ENCODE peak calls at places on chromosomes 12 and 14, in four cellular contexts. C is tibial nerve, H is Calu3, M is lower lobe of right lung. D is an unnamed sample.

GRCh38 chr14:105196228-105196960 is 15.3 kb upstream of the NUDT14 start:
- DNase-seq in H (no peak), C (no peak), M (peak; percentile 64), D (no peak)

GRCh38 chr14:53192023-53192422 is 38.9 kb upstream of the DDHD1 start:
- DNase-seq in M (no peak), C (no peak), H (no peak), D (no peak)

GRCh38 chr14:66070542-66071319 is 415.4 kb upstream of the CCDC196 start:
- DNase-seq in M (no peak), H (peak; percentile 76), C (no peak), D (no peak)

GRCh38 chr12:113185180-113186032 is at the start of the genes DDX54 and RITA1:
- DNase-seq in H (peak; percentile 89), C (peak; percentile 71), M (peak; percentile 85), D (peak; percentile 94)

GRCh38 chr12:66269757-66270383 is 32.4 kb upstream of the HELB start:
- DNase-seq in C (no peak), M (no peak), H (peak; percentile 25), D (no peak)

GRCh38 chr12:61996717-61997116 is 263.5 kb upstream of the USP15 start:
- DNase-seq in C (no peak), M (no peak), H (no peak), D (no peak)

GRCh38 chr12:55938826-55939501 is 8.0 kb downstream of the DGKA start:
- DNase-seq in C (no peak), M (no peak), H (no peak), D (no peak)

GRCh38 chr12:52722680-52723079 is 19.4 kb upstream of the KRT77 start:
- DNase-seq in C (no peak), M (no peak), H (no peak), D (no peak)

GRCh38 chr14:101772770-101773169 is 11.3 kb downstream of the PPP2R5C start:
- DNase-seq in M (no peak), C (no peak), H (peak; percentile 41), D (no peak)

GRCh38 chr12:30134229-30134628 is 350.5 kb upstream of the TMTC1 start:
- DNase-seq in M (no peak), H (no peak), C (no peak), D (no peak)

GRCh38 chr12:50224026-50224692 is 57.0 kb upstream of the CERS5 start:
- DNase-seq in H (peak; percentile 62), C (no peak), M (no peak), D (no peak)

GRCh38 chr14:50957296-50957695 is 13.0 kb upstream of the PYGL start:
- DNase-seq in H (no peak), M (no peak), C (no peak), D (no peak)

GRCh38 chr14:61567838-61568571 is 127.3 kb upstream of the HIF1A start:
- DNase-seq in H (no peak), C (no peak), M (no peak), D (no peak)

GRCh38 chr12:76936562-76937185 is 57.9 kb upstream of the CSRP2 start:
- DNase-seq in H (no peak), C (no peak), M (no peak), D (no peak)

GRCh38 chr12:104930388-104931326 is 27.4 kb downstream of the SLC41A2 start:
- DNase-seq in C (no peak), H (no peak), M (no peak), D (no peak)

GRCh38 chr14:24840204-24840893 is 206.4 kb upstream of the GZMB start:
- DNase-seq in M (no peak), H (no peak), C (no peak), D (no peak)

GRCh38 chr12:64083285-64084210 is 138.5 kb downstream of the KICS2 start:
- DNase-seq in H (no peak), C (peak; percentile 64), M (peak; percentile 54), D (no peak)

GRCh38 chr12:42893802-42894201 is 304.3 kb upstream of the PRICKLE1 start:
- DNase-seq in H (no peak), M (no peak), C (no peak), D (no peak)

GRCh38 chr12:71710276-71711125 is 24.6 kb downstream of the TMEM19 start:
- DNase-seq in H (peak; percentile 66), C (no peak), M (no peak), D (no peak)

GRCh38 chr14:60862283-60862682 is 118.6 kb downstream of the TRMT5 start:
- DNase-seq in C (peak; percentile 26), H (peak; percentile 84), M (no peak), D (no peak)

GRCh38 chr12:119710374-119710773 is 42.4 kb downstream of the PRKAB1 start:
- DNase-seq in C (no peak), H (peak; percentile 79), M (peak; percentile 75), D (peak; percentile 92)

GRCh38 chr14:92122351-92122677 is 545 bp downstream of the CPSF2 start:
- DNase-seq in M (no peak), H (no peak), C (no peak), D (no peak)

GRCh38 chr14:83425138-83425537 is 1891.5 kb upstream of the SEL1L start:
- DNase-seq in H (no peak), M (no peak), C (no peak), D (no peak)

GRCh38 chr12:47730341-47730744 is 5.1 kb upstream of the ENDOU start:
- DNase-seq in C (no peak), H (no peak), M (no peak), D (no peak)

GRCh38 chr14:54567634-54568561 is 970 bp downstream of the SAMD4A start:
- DNase-seq in C (peak; percentile 17), M (peak; percentile 69), H (peak; percentile 40), D (peak; percentile 90)

GRCh38 chr14:73474952-73475351 is 15.8 kb upstream of the RIOX1 start:
- DNase-seq in H (no peak), C (no peak), M (no peak), D (no peak)

GRCh38 chr12:76288218-76288617 is 60.0 kb downstream of the BBS10 start:
- DNase-seq in H (no peak), M (no peak), C (no peak), D (no peak)

GRCh38 chr12:77010637-77011548 is 54.5 kb downstream of the E2F7 start:
- DNase-seq in M (peak; percentile 57), C (peak; percentile 53), H (peak; percentile 85), D (peak; percentile 82)

GRCh38 chr12:87866602-87867292 is 162.5 kb downstream of the C12orf50 start:
- DNase-seq in M (no peak), C (no peak), H (peak; percentile 8), D (no peak)

GRCh38 chr14:58747181-58747580 is 109.4 kb downstream of the DACT1 start:
- DNase-seq in C (peak; percentile 51), M (peak; percentile 77), H (no peak), D (peak; percentile 86)

D was measured in kidney.